ENCODE peak calls at places on chromosomes 7 and 10, in five cellular contexts. B is psoas muscle, N is GM10248, F is fibroblast of villous mesenchyme, P is AG04450. O is an unnamed sample.

GRCh38 chr7:4270941-4271715 is 411.0 kb upstream of the FOXK1 start:
- DNase-seq in P (no peak), B (no peak), N (no peak), F (no peak), O (no peak)

GRCh38 chr7:149496642-149497391 is 792 bp downstream of the ZNF746 start:
- DNase-seq in B (peak), N (peak), F (peak), P (no peak), O (peak)

GRCh38 chr10:120606051-120606764 is 149.2 kb downstream of the PLPP4 start:
- DNase-seq in F (no peak), N (no peak), P (no peak), B (no peak), O (no peak)

GRCh38 chr7:96676901-96677300 is 32.7 kb downstream of the SEM1 start:
- DNase-seq in N (no peak), P (no peak), F (no peak), B (no peak), O (no peak)

GRCh38 chr10:62614389-62615157 is 189.9 kb upstream of the ADO start:
- DNase-seq in B (no peak), P (no peak), N (peak), F (peak), O (peak)

GRCh38 chr7:55194522-55194921 is 170.6 kb upstream of the LANCL2 start:
- DNase-seq in P (no peak), B (no peak), N (no peak), F (no peak), O (no peak)

GRCh38 chr7:24812313-24812945 is 55.2 kb upstream of the GSDME start:
- DNase-seq in B (peak), P (no peak), F (peak), N (peak), O (peak)

GRCh38 chr10:110529596-110530011 is 31.9 kb downstream of the DUSP5 start:
- DNase-seq in B (no peak), P (no peak), N (no peak), F (no peak), O (no peak)

GRCh38 chr10:29392376-29393021 is 103.6 kb downstream of the LYZL1 start:
- DNase-seq in B (no peak), P (no peak), N (peak), F (peak), O (peak)

GRCh38 chr10:121302541-121303180 is 295.6 kb downstream of the FGFR2 start:
- DNase-seq in P (no peak), N (no peak), F (no peak), B (no peak), O (no peak)

GRCh38 chr10:80407836-80408197 is 534 bp upstream of the PRXL2A start:
- DNase-seq in F (no peak), B (no peak), P (no peak), N (no peak), O (no peak)

GRCh38 chr7:94434031-94434430 is 39.3 kb downstream of the COL1A2 start:
- DNase-seq in B (no peak), F (peak), N (no peak), P (no peak), O (no peak)

GRCh38 chr10:28179490-28180099 is 123.3 kb downstream of the MPP7 start:
- DNase-seq in B (no peak), N (peak), P (peak), F (peak), O (peak)

GRCh38 chr10:25901199-25901598 is 32.8 kb upstream of the MYO3A start:
- DNase-seq in F (no peak), P (no peak), N (no peak), B (no peak), O (no peak)

GRCh38 chr7:55052081-55052480 is 33.3 kb downstream of the EGFR start:
- DNase-seq in B (no peak), F (no peak), N (no peak), P (no peak), O (no peak)

GRCh38 chr10:76036410-76036940 is 605.1 kb downstream of the LRMDA start:
- DNase-seq in N (peak), P (peak), B (peak), F (peak), O (peak)

GRCh38 chr10:124532788-124533187 is 71.2 kb downstream of the LHPP start:
- DNase-seq in B (no peak), N (no peak), F (no peak), P (no peak), O (no peak)

GRCh38 chr10:75261813-75262725 is 26.3 kb upstream of the COMTD1 start:
- DNase-seq in N (no peak), B (no peak), P (no peak), F (peak), O (no peak)

GRCh38 chr10:44830022-44830421 is 81.1 kb upstream of the TMEM72 start:
- DNase-seq in F (peak), B (no peak), N (no peak), P (peak), O (no peak)

GRCh38 chr10:113320213-113320612 is 232.6 kb upstream of the HABP2 start:
- DNase-seq in N (no peak), F (no peak), P (no peak), B (no peak), O (no peak)

GRCh38 chr10:88525371-88526079 is 57.6 kb downstream of the RNLS start:
- DNase-seq in P (no peak), F (peak), B (no peak), N (no peak), O (no peak)

GRCh38 chr7:148620749-148621372 is 30.3 kb downstream of the C7orf33 start:
- DNase-seq in B (no peak), P (no peak), N (no peak), F (no peak), O (no peak)

GRCh38 chr10:62306663-62307062 is 38.0 kb upstream of the RTKN2 start:
- DNase-seq in N (no peak), B (no peak), F (no peak), P (no peak), O (no peak)

GRCh38 chr10:71270301-71270777 is 48.7 kb upstream of the SLC29A3 start:
- DNase-seq in P (no peak), F (peak), B (no peak), N (peak), O (peak)

GRCh38 chr10:132577350-132578005 is 39.9 kb downstream of the INPP5A start:
- DNase-seq in N (no peak), F (peak), P (no peak), B (no peak), O (no peak)

GRCh38 chr7:24963218-24963617 is 16.8 kb downstream of the OSBPL3 start:
- DNase-seq in P (no peak), F (peak), B (peak), N (no peak), O (no peak)

GRCh38 chr7:129719980-129720732 is 108.6 kb downstream of the NRF1 start:
- DNase-seq in N (no peak), F (peak), B (no peak), P (no peak), O (no peak)

GRCh38 chr7:140541513-140542192 is 62.3 kb upstream of the MKRN1 start:
- DNase-seq in N (no peak), B (peak), P (peak), F (peak), O (no peak)

DNA sequence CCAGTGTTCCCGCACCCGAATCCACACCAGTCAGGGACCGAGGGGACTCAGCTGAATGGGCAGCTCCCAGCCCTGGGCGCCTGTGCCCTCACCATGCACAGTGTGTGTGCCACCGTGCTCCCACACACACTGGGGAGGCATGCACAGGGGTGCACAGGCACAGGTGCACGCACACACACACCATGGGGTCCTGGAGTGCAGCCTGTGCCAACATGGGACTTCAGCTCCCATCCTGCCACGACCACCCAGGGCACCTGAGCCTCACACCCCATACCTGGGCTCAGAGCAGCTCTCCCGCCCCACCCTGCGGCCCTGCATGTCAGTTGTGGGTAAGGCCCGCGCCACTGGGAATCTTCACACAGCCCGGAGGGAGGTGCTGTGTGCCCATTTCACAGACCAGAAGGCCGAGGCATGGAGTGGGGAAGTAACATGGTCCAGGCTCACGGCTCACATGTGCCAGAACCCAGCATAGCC is 8.0 kb downstream of the ELFN1 start:
- DNase-seq in N (peak), F (no peak), P (no peak), B (no peak), O (peak)
- TF ChIP-seq CTCF in N (no peak), F (no peak), P (no peak), B (no peak), O (no peak)

DNA sequence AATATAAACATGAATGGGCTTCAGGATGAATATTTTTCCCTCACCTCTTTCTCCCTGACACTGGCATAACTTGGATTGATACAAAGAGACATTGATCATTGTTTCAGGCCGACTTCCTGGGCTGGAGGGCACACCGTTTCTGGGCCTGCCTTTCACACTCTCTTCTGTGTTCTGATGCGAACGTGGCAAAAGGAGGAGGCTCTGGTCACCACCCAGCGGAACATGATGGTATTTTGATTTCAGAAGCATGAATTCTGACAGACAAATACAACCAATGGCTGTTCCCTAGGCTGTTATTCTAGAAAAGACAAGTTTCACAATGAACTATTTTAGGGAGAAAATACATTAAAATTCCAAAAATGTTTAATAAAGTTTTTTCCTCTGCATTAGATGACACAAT is 534.5 kb upstream of the MKI67 start:
- DNase-seq in B (no peak), P (no peak), N (no peak), F (no peak), O (no peak)
- TF ChIP-seq CTCF in B (no peak), P (no peak), N (no peak), F (no peak), O (no peak)

DNA sequence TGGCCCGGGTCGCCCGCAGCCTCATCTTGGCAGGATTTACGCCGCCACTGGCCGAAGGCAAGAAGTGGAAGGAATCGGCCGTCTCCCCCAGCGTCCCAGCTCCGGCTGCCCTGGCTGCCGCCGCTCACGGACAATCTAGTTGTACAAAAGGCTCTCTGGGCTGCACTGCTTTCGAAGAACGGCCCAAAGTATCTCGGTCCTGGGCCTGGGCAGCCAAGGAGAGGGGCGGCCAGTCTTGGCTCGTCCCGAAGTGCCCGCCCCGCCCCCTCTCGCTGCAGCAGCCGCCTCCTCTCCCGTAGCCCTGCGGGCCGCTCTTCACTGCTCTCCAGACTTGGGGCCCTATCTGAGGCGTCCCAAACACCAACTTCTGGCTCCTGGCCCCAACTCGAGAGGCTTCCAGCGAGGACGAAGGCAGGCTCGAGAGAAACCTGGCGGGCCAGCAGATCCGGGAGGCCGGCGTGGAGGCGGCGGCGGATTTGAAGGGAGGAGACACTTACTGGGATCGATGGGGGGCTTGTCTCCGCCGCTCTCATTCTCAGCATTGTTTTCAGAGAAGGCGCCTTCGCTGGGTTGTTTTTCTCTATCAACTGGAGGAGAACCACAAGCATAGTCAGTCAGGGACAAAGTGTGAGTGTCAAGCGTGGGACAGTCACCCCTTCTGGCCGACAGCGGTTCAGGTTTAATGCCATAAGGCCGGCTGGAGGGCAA is 802 bp downstream of the HOXA9 start:
- DNase-seq in F (peak), N (no peak), P (no peak), B (peak), O (no peak)
- TF ChIP-seq CTCF in F (peak), N (no peak), P (peak), B (peak), O (no peak)

GRCh38 chr10:100766693-100767427 is 21.5 kb downstream of the PAX2 start:
- DNase-seq in P (no peak), N (no peak), B (no peak), F (no peak), O (no peak)
- TF ChIP-seq CTCF in P (no peak), N (no peak), B (no peak), F (no peak), O (no peak)

GRCh38 chr7:118731854-118732253 is 507.4 kb downstream of the ANKRD7 start:
- DNase-seq in N (no peak), F (no peak), B (no peak), P (no peak), O (no peak)
- TF ChIP-seq CTCF in N (no peak), F (no peak), B (no peak), P (no peak), O (no peak)

GRCh38 chr10:114821293-114821914 is at the start of gene FHIP2A:
- DNase-seq in N (peak), F (peak), B (peak), P (no peak), O (peak)
- TF ChIP-seq CTCF in N (peak), F (peak), B (peak), P (peak), O (peak)

GRCh38 chr10:9301148-9301547 is 1246.7 kb downstream of the GATA3 start:
- DNase-seq in N (no peak), F (no peak), P (no peak), B (no peak), O (no peak)

GRCh38 chr10:9305018-9305655 is 1250.6 kb downstream of the GATA3 start:
- DNase-seq in P (no peak), N (no peak), B (no peak), F (peak), O (no peak)

GRCh38 chr10:9299966-9300365 is 1245.5 kb downstream of the GATA3 start:
- DNase-seq in N (no peak), P (no peak), F (no peak), B (no peak), O (no peak)

GRCh38 chr10:9301554-9301953 is 1247.1 kb downstream of the GATA3 start:
- DNase-seq in F (no peak), N (no peak), B (no peak), P (no peak), O (no peak)

DNA sequence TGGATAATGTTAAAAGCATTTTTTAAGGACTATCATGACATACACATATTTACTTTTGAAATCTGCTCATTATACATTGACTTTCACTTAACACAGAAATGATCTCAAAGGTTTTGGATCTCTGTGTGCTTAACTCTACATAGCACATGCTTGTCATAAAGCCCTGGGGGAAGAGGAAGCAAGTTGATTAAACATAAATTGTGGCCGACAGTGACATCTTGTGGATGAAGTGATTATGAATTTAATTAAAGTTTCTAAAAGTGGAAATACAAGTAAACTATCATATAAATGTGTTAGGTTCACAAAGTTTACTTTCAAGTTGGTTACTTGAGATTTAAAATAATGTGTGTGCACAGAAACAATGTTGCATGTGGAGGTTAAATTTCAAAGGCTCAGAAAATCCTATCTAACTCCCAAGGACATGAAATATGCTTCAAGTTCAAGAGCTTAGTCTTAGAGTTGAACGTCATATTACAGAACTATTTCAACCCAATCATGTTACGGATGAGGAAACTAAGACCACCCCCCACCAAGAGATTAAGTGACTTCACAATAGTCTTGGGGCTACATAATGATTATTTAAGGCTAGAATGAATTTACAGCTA is 1247.8 kb downstream of the GATA3 start:
- DNase-seq in F (peak), P (peak), B (no peak), N (peak), O (peak)
- TF ChIP-seq CTCF in F (peak), P (peak), B (peak), N (peak), O (no peak)

GRCh38 chr10:79268100-79268670 is 79.1 kb upstream of the PPIF start:
- DNase-seq in P (no peak), N (no peak), B (no peak), F (peak), O (no peak)

GRCh38 chr10:79266092-79266491 is 81.2 kb upstream of the PPIF start:
- DNase-seq in P (no peak), B (no peak), N (no peak), F (no peak), O (no peak)

GRCh38 chr10:79266543-79267312 is 80.5 kb upstream of the PPIF start:
- DNase-seq in P (peak), N (peak), B (peak), F (peak), O (peak)

GRCh38 chr10:79268717-79269116 is 78.6 kb upstream of the PPIF start:
- DNase-seq in P (no peak), N (no peak), F (no peak), B (no peak), O (no peak)

GRCh38 chr10:79267449-79267848 is 79.8 kb upstream of the PPIF start:
- DNase-seq in B (no peak), N (no peak), P (no peak), F (no peak), O (no peak)
- TF ChIP-seq CTCF in B (no peak), N (no peak), P (no peak), F (no peak), O (peak)

O was measured in GM13976.